ENCODE peak calls at places on chromosomes 7 and 10, in seven cellular contexts. L is GM12878, C is H1, X is SK-N-SH, V is K562, I is HCT116, O is HepG2. G is an unnamed sample.

GRCh38 chr7:44120395-44120794 is 3.0 kb downstream of the POLD2 start:
- DNase-seq in L (no peak), C (no peak), X (no peak), V (no peak), I (no peak), O (no peak), G (no peak)

GRCh38 chr10:79562135-79562756 is 2.0 kb upstream of the SFTPA2 start:
- DNase-seq in L (no peak), C (peak), X (peak), V (peak), I (peak), O (peak), G (peak)

GRCh38 chr7:47783456-47784240 is 164.6 kb downstream of the PKD1L1 start:
- DNase-seq in L (no peak), C (no peak), X (no peak), V (no peak), I (peak), O (peak), G (no peak)

GRCh38 chr10:92241501-92241900 is 49.4 kb downstream of the CPEB3 start:
- DNase-seq in L (no peak), C (no peak), X (no peak), V (no peak), I (no peak), O (no peak), G (no peak)

GRCh38 chr10:14403359-14403758 is 72.6 kb upstream of the FRMD4A start:
- DNase-seq in L (no peak), C (no peak), X (no peak), V (no peak), I (no peak), O (no peak), G (no peak)

GRCh38 chr10:6465854-6466524 is 114.1 kb downstream of the PRKCQ start:
- DNase-seq in L (no peak), C (no peak), X (no peak), V (no peak), I (no peak), O (no peak), G (no peak)

GRCh38 chr7:34365011-34365410 is 293.0 kb upstream of the NPSR1 start:
- DNase-seq in L (no peak), C (no peak), X (no peak), V (no peak), I (no peak), O (no peak), G (no peak)

GRCh38 chr7:76191783-76192240 is 9.9 kb upstream of the SRRM3 start:
- DNase-seq in L (no peak), C (peak), X (peak), V (peak), I (peak), O (peak), G (peak)

GRCh38 chr10:114685456-114685855 is 27.4 kb upstream of the ABLIM1 start:
- DNase-seq in L (no peak), C (no peak), X (peak), V (no peak), I (no peak), O (no peak), G (no peak)

GRCh38 chr10:72637398-72637857 is 11.5 kb upstream of the MICU1 start:
- DNase-seq in L (peak), C (no peak), X (no peak), V (peak), I (no peak), O (peak), G (no peak)

GRCh38 chr7:89987665-89988064 is 166.6 kb upstream of the STEAP1 start:
- DNase-seq in L (no peak), C (no peak), X (no peak), V (no peak), I (no peak), O (no peak), G (no peak)

GRCh38 chr7:132117181-132117580 is 459.1 kb downstream of the PLXNA4 start:
- DNase-seq in L (no peak), C (no peak), X (peak), V (no peak), I (no peak), O (no peak), G (no peak)

GRCh38 chr10:81953420-81953819 is 78.4 kb downstream of the NRG3 start:
- DNase-seq in L (no peak), C (no peak), X (no peak), V (no peak), I (no peak), O (no peak), G (no peak)

GRCh38 chr7:37354661-37355131 is 94.0 kb downstream of the ELMO1 start:
- DNase-seq in L (no peak), C (no peak), X (no peak), V (peak), I (no peak), O (no peak), G (no peak)

GRCh38 chr10:98684019-98684899 is 237.5 kb upstream of the HPS1 start:
- DNase-seq in L (no peak), C (no peak), X (no peak), V (no peak), I (no peak), O (peak), G (no peak)

GRCh38 chr7:87581723-87582122 is 19.0 kb downstream of the ABCB1 start:
- DNase-seq in L (no peak), C (no peak), X (no peak), V (no peak), I (no peak), O (no peak), G (no peak)

GRCh38 chr10:77613476-77614130 is 24.0 kb downstream of the KCNMA1 start:
- DNase-seq in L (no peak), C (no peak), X (peak), V (no peak), I (no peak), O (no peak), G (no peak)
- TF ChIP-seq JUND in L (no peak), C (no peak), X (no peak), V (no peak), I (no peak), O (no peak), G (no peak)

DNA sequence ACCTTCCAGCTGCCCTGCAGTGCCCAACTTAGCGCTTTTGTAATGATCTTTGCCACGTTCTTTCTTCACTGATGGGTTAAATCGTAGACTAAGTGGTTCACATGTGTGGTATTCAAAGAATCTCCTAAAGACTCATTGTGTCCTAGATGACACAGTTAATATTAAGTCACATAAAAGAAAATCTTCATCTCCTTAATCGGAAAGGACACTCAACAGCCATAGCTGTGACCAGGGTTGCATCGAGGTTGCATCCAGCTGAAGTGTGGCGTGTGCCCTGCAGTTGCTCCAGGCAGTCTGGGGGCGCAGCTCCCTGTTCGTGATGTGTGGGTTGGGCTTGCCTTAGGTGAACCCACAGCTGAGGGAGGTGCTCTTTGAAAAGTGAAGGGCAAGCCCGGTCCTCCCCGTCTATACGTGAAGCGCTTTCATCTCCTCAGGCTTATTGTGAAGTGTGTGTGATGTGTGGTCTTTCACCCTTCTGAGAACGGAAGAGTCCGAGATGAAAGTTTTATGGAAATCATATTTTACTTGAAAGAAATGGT is 122.6 kb downstream of the TRRAP start:
- DNase-seq in L (no peak), C (no peak), X (no peak), V (no peak), I (no peak), O (no peak), G (no peak)
- TF ChIP-seq JUND in L (no peak), C (no peak), X (no peak), V (no peak), I (no peak), O (no peak), G (no peak)

GRCh38 chr7:41333506-41333905 is 369.4 kb downstream of the INHBA start:
- DNase-seq in L (no peak), C (no peak), X (no peak), V (no peak), I (no peak), O (no peak), G (no peak)
- TF ChIP-seq JUND in L (no peak), C (no peak), X (peak), V (no peak), I (no peak), O (no peak), G (no peak)

GRCh38 chr10:130935897-130936550 is 375.5 kb downstream of the TCERG1L start:
- DNase-seq in L (no peak), C (no peak), X (no peak), V (no peak), I (no peak), O (no peak), G (no peak)

GRCh38 chr10:130935051-130935450 is 376.5 kb downstream of the TCERG1L start:
- DNase-seq in L (no peak), C (no peak), X (no peak), V (peak), I (no peak), O (no peak), G (no peak)

GRCh38 chr10:130934333-130935035 is 377.0 kb downstream of the TCERG1L start:
- DNase-seq in L (no peak), C (no peak), X (no peak), V (no peak), I (no peak), O (no peak), G (no peak)

GRCh38 chr10:130936844-130937243 is 374.7 kb downstream of the TCERG1L start:
- DNase-seq in L (no peak), C (no peak), X (no peak), V (no peak), I (no peak), O (no peak), G (peak)

DNA sequence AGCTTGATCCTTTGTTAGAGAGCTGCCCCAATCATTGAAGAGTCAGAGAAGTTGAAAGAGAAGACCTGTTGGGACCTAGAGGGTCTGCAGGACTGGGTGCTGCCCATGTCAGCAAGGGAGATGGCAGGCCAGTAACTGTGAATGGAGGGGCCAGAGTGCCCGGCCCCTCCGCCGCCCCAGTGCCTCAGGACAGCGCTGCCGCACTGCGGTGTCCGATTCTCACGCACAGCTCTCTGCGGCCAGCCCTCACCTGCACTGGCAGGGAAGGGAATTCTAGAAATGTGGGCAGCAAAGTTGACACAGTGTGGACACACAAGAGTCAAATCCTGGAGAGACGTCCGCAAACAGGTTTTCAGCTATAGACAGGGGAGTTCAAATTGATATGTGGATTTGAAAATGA is 373.5 kb downstream of the TCERG1L start:
- DNase-seq in L (no peak), C (no peak), X (no peak), V (no peak), I (no peak), O (no peak), G (no peak)
- TF ChIP-seq JUND in L (no peak), C (no peak), X (no peak), V (no peak), I (no peak), O (no peak), G (no peak)

DNA sequence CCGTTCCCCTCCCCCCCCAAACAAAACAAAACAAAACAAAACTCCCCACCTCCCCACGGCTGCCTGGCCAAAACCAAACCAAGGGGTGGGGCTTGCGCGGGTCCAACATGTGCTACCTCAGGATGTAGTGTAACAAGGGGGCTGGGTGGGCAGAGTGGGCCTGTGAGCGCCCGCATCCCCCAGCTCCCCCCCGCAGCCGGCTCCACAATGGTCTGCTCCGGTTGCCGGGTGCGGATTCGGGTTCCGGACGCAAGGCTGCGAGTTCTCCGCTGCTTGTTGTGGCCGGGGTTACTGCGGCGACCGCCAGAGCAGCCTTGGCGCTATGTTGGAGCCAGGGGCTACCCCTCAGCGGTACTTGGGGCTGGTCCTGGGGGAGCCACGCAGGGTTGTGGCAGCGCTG is 4.9 kb downstream of the C10orf143 start:
- DNase-seq in L (no peak), C (peak), X (no peak), V (no peak), I (no peak), O (no peak), G (no peak)
- TF ChIP-seq JUND in L (no peak), C (peak), X (no peak), V (no peak), I (no peak), O (no peak), G (no peak)

GRCh38 chr7:144777005-144777814 is 58.6 kb downstream of the TPK1 start:
- DNase-seq in L (no peak), C (no peak), X (no peak), V (no peak), I (no peak), O (no peak), G (peak)
- TF ChIP-seq JUND in L (no peak), C (no peak), X (no peak), V (no peak), I (no peak), O (no peak), G (no peak)

DNA sequence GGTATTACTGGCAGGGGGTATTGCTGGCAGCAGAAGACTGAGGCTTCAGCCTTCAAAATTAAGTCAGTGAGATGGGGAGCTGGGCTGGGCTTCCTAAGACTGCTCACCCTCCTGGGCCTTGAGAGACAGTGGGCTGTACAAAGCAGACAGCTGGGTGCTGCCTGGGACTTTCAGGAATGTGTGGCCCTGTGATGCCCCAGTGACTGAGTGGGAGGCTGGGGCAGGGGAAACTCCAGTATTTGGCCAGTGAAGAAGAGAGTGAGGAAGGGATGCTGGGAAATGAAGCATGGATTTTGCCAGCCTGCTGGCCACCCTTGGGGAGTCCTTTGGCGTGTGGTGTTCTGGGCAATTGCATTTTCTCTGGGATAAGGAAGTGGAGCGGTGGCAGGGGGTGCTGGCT is 442 bp downstream of the ANKRD2 start:
- DNase-seq in L (no peak), C (no peak), X (no peak), V (no peak), I (no peak), O (no peak), G (no peak)
- TF ChIP-seq JUND in L (no peak), C (no peak), X (no peak), V (no peak), I (no peak), O (no peak), G (no peak)